ENCODE peak calls at places on chromosomes 6 and 20, in six cellular contexts. L is NCI-H187, Z is upper lobe of right lung, O is gastrocnemius medialis, X is ovary, K is AG20443. Q is an unnamed sample.

GRCh38 chr6:28206527-28207243 is 18.4 kb upstream of the ZSCAN9 start:
- DNase-seq in L (no peak), Z (no peak), O (no peak), X (no peak), K (peak), Q (no peak)

GRCh38 chr6:120005292-120005976 is 655.9 kb upstream of the MAN1A1 start:
- DNase-seq in L (peak), Z (no peak), O (no peak), X (no peak), K (no peak), Q (no peak)

GRCh38 chr6:44237021-44237812 is 9.7 kb upstream of the HSP90AB1 start:
- DNase-seq in L (peak), Z (peak), O (peak), X (peak), K (peak), Q (peak)

GRCh38 chr6:169156108-169156821 is 97.4 kb downstream of the THBS2 start:
- DNase-seq in L (no peak), Z (no peak), O (no peak), X (no peak), K (no peak), Q (no peak)

GRCh38 chr6:31300797-31301196 is 28.9 kb upstream of the HLA-C start:
- DNase-seq in L (no peak), Z (no peak), O (no peak), X (no peak), K (no peak), Q (no peak)

GRCh38 chr20:62362991-62363919 is 3.9 kb downstream of the LAMA5 start:
- DNase-seq in L (no peak), Z (peak), O (no peak), X (no peak), K (no peak), Q (peak)

GRCh38 chr6:147675281-147675680 is 166.8 kb downstream of the SAMD5 start:
- DNase-seq in L (no peak), Z (no peak), O (no peak), X (no peak), K (no peak), Q (no peak)

GRCh38 chr6:147711511-147711910 is 203.0 kb downstream of the SAMD5 start:
- DNase-seq in L (no peak), Z (no peak), O (no peak), X (no peak), K (no peak), Q (no peak)

GRCh38 chr6:53067799-53068442 is 2.7 kb downstream of the FBXO9 start:
- DNase-seq in L (no peak), Z (no peak), O (no peak), X (no peak), K (no peak), Q (no peak)

GRCh38 chr6:152022303-152022702 is 214.8 kb downstream of the ESR1 start:
- DNase-seq in L (no peak), Z (no peak), O (no peak), X (no peak), K (no peak), Q (no peak)

GRCh38 chr20:39398656-39399055 is 436.5 kb downstream of the DHX35 start:
- DNase-seq in L (no peak), Z (no peak), O (no peak), X (no peak), K (no peak), Q (no peak)

GRCh38 chr20:31566658-31567379 is 38.3 kb upstream of the ID1 start:
- DNase-seq in L (peak), Z (no peak), O (no peak), X (no peak), K (no peak), Q (no peak)

GRCh38 chr20:38635721-38636285 is 34.2 kb downstream of the ARHGAP40 start:
- DNase-seq in L (no peak), Z (no peak), O (no peak), X (no peak), K (no peak), Q (no peak)

GRCh38 chr20:44247676-44248419 is 740 bp downstream of the GDAP1L1 start:
- DNase-seq in L (no peak), Z (no peak), O (no peak), X (peak), K (peak), Q (no peak)

GRCh38 chr6:129645371-129646139 is 64.4 kb downstream of the ARHGAP18 start:
- DNase-seq in L (no peak), Z (no peak), O (no peak), X (no peak), K (no peak), Q (no peak)